ENCODE peak calls at places on chromosomes 6 and 20, in nine cellular contexts. S is skeletal muscle cell, M is GM23248, H is foreskin fibroblast, C is lower leg skin, J is adrenal gland, L is NB4, F is RWPE2, P is lung. O is an unnamed sample.
A peak's percentile ranks its signal among the peaks of the same experiment; 100 is the strongest.

GRCh38 chr6:137951064-137951597 is 84.1 kb downstream of the TNFAIP3 start:
- DNase-seq in P (no peak), S (no peak), C (no peak), L (peak; percentile 54), F (no peak), M (no peak), J (no peak), H (no peak), O (no peak)

GRCh38 chr6:24569811-24570210 is 75.0 kb downstream of the ALDH5A1 start:
- DNase-seq in P (no peak), F (no peak), S (no peak), J (no peak), C (no peak), H (no peak), M (no peak), L (no peak), O (no peak)

GRCh38 chr6:138540468-138540867 is 41.2 kb upstream of the NHSL1 start:
- DNase-seq in J (no peak), P (no peak), F (no peak), H (peak; percentile 66), C (no peak), M (peak; percentile 79), S (peak; percentile 78), L (no peak), O (no peak)

GRCh38 chr6:167564416-167565250 is 239.7 kb downstream of the TTLL2 start:
- DNase-seq in L (no peak), F (no peak), J (no peak), M (no peak), S (no peak), H (no peak), P (no peak), C (peak; percentile 10), O (peak; percentile 9)

GRCh38 chr6:125764105-125764671 is 14.8 kb downstream of the HEY2 start:
- DNase-seq in F (no peak), C (no peak), H (no peak), L (no peak), P (no peak), J (no peak), S (no peak), M (no peak), O (no peak)

GRCh38 chr6:1958257-1958656 is 287.1 kb downstream of the GMDS start:
- DNase-seq in S (no peak), L (peak; percentile 23), F (no peak), M (no peak), C (no peak), J (no peak), H (no peak), P (no peak), O (no peak)

GRCh38 chr6:121839891-121840290 is 404.4 kb downstream of the GJA1 start:
- DNase-seq in J (no peak), L (peak; percentile 18), M (no peak), F (no peak), C (no peak), P (no peak), H (no peak), S (no peak), O (no peak)

GRCh38 chr20:38589351-38589750 is 8.4 kb downstream of the ADIG start:
- DNase-seq in H (no peak), M (no peak), F (no peak), P (no peak), S (no peak), L (no peak), J (no peak), C (no peak), O (no peak)

GRCh38 chr20:11734431-11734830 is 183.3 kb upstream of the BTBD3 start:
- DNase-seq in C (no peak), L (no peak), S (no peak), P (no peak), H (no peak), J (no peak), F (no peak), M (no peak), O (no peak)

GRCh38 chr6:54003316-54003715 is 107.9 kb upstream of the MLIP start:
- DNase-seq in P (no peak), S (no peak), H (no peak), C (no peak), L (no peak), J (no peak), M (no peak), F (no peak), O (no peak)

GRCh38 chr6:168404560-168404959 is 36.4 kb upstream of the SMOC2 start:
- DNase-seq in M (no peak), S (no peak), P (no peak), J (no peak), H (no peak), F (no peak), C (no peak), L (no peak), O (no peak)

GRCh38 chr20:49345538-49345937 is 67.7 kb upstream of the ZNFX1 start:
- DNase-seq in J (no peak), P (no peak), H (peak; percentile 63), C (peak; percentile 54), M (peak; percentile 93), S (no peak), F (peak; percentile 96), L (no peak), O (no peak)

GRCh38 chr6:156283091-156283490 is 494.1 kb upstream of the ARID1B start:
- DNase-seq in S (no peak), P (no peak), J (no peak), C (no peak), F (no peak), L (no peak), H (no peak), M (no peak), O (no peak)

GRCh38 chr6:156282087-156282486 is 495.1 kb upstream of the ARID1B start:
- DNase-seq in J (no peak), P (no peak), F (no peak), S (no peak), H (no peak), L (no peak), M (no peak), C (no peak), O (no peak)

GRCh38 chr6:156279306-156279969 is 497.7 kb upstream of the ARID1B start:
- DNase-seq in F (no peak), C (no peak), H (no peak), P (no peak), L (no peak), S (no peak), M (no peak), J (peak; percentile 3), O (no peak)

DNA sequence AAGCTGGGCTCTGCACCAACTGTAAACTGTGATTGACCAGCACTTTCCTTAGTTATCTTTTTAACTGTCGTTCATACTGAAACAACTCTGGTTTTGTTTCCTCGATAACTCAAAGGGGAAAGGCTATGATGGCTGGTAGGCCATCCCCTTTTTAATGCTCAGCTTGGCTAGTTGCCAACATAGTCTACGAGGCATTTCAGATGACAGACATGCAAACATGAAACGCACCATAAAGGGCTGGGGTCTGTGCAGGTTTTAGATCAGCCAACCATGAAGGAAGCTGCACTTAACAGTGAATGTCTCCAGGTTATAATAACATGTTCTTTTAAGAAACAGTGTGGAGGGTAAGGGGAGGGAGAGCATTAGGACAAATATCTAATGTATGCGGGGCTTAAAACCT is 497.0 kb upstream of the ARID1B start:
- DNase-seq in S (no peak), C (no peak), L (no peak), H (no peak), J (no peak), P (no peak), F (no peak), M (no peak), O (peak; percentile 62)
- H3K4me3 ChIP-seq in S (no peak overlapping the region), C (no peak overlapping the region), L (no peak overlapping the region), H (no peak overlapping the region), J (no peak overlapping the region), P (no peak overlapping the region), F (no peak overlapping the region), M (no peak overlapping the region), O (no peak overlapping the region)

DNA sequence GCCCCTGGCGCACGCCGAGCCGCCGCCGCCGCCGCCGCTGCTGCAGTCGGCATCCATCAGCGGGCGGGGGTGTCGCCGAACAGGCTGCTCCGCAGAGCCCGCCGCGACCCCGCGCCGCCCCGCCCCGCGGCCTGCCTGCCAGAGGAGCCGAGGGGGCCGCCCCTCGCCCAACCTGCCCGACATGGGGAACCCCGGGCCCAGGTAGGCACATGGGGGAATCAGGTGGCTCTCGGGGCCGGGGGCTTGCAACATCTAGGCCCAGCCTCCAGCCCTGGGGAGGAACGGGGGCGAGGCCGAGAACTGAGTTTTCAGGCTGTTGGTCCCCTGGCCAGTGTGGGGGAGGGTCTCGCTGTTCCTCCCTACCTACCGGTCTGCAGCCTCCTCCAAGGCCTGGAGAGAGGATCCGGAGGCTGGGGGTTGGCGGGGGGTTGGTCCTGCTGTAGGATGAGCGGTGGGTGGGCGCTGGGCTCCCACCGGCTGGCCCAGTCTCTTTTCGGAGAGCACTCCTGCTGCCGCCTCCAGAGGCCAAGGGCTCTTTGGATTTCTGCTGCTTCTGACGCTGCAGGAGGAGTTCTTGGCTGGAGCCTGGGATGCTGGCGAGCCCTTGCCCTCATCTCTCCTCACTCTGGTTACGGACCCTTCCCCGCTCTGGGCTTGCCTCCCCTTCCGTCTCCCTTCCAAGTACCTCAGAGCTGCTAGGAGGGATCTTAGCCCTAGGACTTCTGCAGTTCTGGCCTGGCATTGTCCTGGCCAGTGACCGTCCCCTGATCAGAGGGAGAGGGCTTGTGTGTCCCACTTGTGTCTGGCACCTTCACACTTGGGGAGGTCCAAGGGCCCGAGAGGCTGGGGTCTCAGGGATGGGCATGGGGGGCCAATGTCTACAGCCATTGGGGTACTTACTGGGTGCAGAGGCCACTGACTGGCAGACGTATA is at the start of gene EPB41L1:
- DNase-seq in S (no peak), F (peak; percentile 84), H (no peak), J (no peak), L (no peak), P (no peak), C (peak; percentile 18), M (peak; percentile 63), O (no peak)
- H3K4me3 ChIP-seq in S (peak within 1 kb of the TSS; percentile 86), F (peak within 1 kb of the TSS; percentile 51), H (peak within 1 kb of the TSS; percentile 62), J (peak within 1 kb of the TSS; percentile 85), L (peak within 1 kb of the TSS; percentile 25), P (peak within 1 kb of the TSS; percentile 40), C (peak within 1 kb of the TSS; percentile 36), M (peak within 1 kb of the TSS; percentile 86), O (peak within 1 kb of the TSS; percentile 62)

GRCh38 chr6:88548891-88549505 is 382.9 kb upstream of the CNR1 start:
- DNase-seq in M (no peak), F (no peak), P (no peak), H (no peak), J (peak; percentile 74), C (no peak), S (no peak), L (no peak), O (no peak)
- H3K4me3 ChIP-seq in M (no peak overlapping the region), F (no peak overlapping the region), P (no peak overlapping the region), H (no peak overlapping the region), J (no peak overlapping the region), C (no peak overlapping the region), S (no peak overlapping the region), L (no peak overlapping the region), O (no peak overlapping the region)

GRCh38 chr20:63697868-63698545 is 1.6 kb downstream of the TNFRSF6B start:
- DNase-seq in C (no peak), L (no peak), H (no peak), F (peak; percentile 89), M (no peak), J (no peak), P (no peak), S (no peak), O (no peak)
- H3K4me3 ChIP-seq in C (no peak overlapping the region), L (no peak overlapping the region), H (no peak overlapping the region), F (peak overlapping the region; percentile 44), M (no peak overlapping the region), J (no peak overlapping the region), P (peak overlapping the region; percentile 58), S (no peak overlapping the region), O (no peak overlapping the region)

DNA sequence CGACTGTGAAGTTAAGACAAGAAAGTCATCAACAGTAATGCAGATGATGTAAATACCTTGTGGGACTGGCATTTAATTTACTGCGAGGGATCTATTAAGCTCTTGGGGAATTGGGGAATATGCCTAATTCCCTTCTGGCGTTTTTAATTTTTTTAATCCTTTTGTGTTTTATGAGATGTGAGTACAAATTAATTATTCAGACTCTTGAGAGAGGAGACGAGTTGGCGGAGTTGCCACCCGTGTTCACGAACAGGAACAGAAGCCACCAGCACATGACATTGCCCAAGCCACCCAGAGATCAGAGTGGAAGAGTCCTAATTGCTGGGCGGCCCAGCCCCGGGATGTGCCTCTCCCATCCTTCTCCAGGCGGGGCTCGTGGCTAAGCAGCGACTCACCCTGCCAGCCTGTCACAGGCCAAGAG is 518 bp upstream of the CRYBG1 start:
- DNase-seq in S (no peak), C (no peak), L (no peak), J (no peak), F (no peak), H (no peak), P (no peak), M (no peak), O (no peak)
- H3K4me3 ChIP-seq in S (peak overlapping the region; percentile 48), C (no peak overlapping the region), L (no peak overlapping the region), J (peak overlapping the region; percentile 50), F (peak overlapping the region; percentile 84), H (peak overlapping the region; percentile 37), P (no peak overlapping the region), M (peak overlapping the region; percentile 62), O (peak overlapping the region; percentile 43)